ENCODE peak calls at places on chromosomes 13 and 19, in six cellular contexts. A is SK-N-SH, O is K562, P is H1, U is GM12878, F is HepG2. X is an unnamed sample.

GRCh38 chr19:41430907-41431306 is 3.7 kb upstream of the B3GNT8 start:
- DNase-seq in O (no peak), A (no peak), F (no peak), P (no peak), U (no peak), X (no peak)

GRCh38 chr19:39435499-39436349 is at the start of gene RPS16:
- DNase-seq in P (peak), O (peak), U (peak), A (peak), F (peak), X (peak)

GRCh38 chr13:50365300-50365682 is 350.0 kb downstream of the KCNRG start:
- DNase-seq in A (no peak), F (no peak), U (no peak), O (no peak), P (no peak), X (no peak)

GRCh38 chr19:45940515-45940805 is 25.9 kb upstream of the NANOS2 start:
- DNase-seq in F (no peak), O (no peak), P (no peak), A (no peak), U (no peak), X (no peak)

GRCh38 chr19:19488875-19489690 is 26.3 kb downstream of the TSSK6 start:
- DNase-seq in P (peak), A (peak), O (peak), F (peak), U (peak), X (peak)

GRCh38 chr19:22532388-22533310 is 101.5 kb upstream of the ZNF492 start:
- DNase-seq in O (no peak), A (no peak), P (no peak), U (no peak), F (no peak), X (no peak)

GRCh38 chr19:14059093-14059480 is 2.8 kb downstream of the PALM3 start:
- DNase-seq in U (no peak), P (peak), O (peak), F (no peak), A (peak), X (no peak)

GRCh38 chr13:49240017-49240416 is 7.7 kb upstream of the CDADC1 start:
- DNase-seq in P (no peak), O (no peak), A (no peak), F (peak), U (no peak), X (no peak)

GRCh38 chr19:51799998-51800848 is 5.3 kb downstream of the FPR3 start:
- DNase-seq in F (peak), A (no peak), P (no peak), U (no peak), O (peak), X (no peak)

GRCh38 chr19:58563034-58563573 is 4.7 kb upstream of the UBE2M start:
- DNase-seq in P (no peak), F (no peak), A (peak), U (no peak), O (no peak), X (no peak)

GRCh38 chr19:12769689-12770088 is 5.7 kb downstream of the HOOK2 start:
- DNase-seq in A (no peak), O (no peak), U (no peak), P (peak), F (no peak), X (no peak)

GRCh38 chr13:50227356-50227755 is 212.1 kb downstream of the KCNRG start:
- DNase-seq in F (no peak), O (no peak), U (no peak), A (no peak), P (no peak), X (no peak)

DNA sequence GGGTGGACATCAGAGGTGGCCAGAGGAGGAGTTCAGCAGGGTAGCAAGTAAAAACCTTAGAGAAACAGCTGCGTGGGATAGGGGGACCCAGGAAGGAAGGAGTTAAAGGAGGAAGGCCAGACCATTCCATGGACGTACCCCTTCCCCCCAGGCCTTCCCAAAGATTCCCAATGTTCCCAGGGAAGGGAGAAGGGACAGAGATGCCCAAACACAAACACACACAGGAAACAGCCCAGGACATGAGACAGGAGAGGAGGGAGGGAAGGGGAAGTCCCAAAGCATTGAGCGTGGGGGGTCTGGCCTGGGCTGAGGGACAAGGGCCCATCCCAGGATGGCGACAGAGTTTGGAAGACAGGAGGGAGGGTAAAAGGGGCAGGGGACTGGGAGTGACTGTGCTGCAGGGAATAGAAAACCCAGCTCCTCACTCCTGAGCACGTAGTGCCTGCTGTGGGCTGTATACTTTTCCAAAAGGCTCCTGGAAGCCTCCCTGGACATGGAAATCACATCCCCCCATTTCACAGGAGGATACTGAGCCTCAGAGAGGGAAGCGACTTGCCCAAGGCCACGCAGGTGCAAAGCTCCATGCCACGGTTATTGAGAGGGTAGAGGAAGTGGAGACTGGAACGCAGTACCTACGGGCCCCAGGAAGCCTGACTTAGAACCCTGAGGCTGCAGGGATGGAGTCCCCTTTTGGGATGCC is 1.1 kb downstream of the SYDE1 start:
- DNase-seq in P (no peak), O (no peak), F (no peak), U (no peak), A (peak), X (no peak)
- H3K4me3 ChIP-seq in P (peak), O (no peak), F (peak), U (no peak), A (peak), X (no peak)

DNA sequence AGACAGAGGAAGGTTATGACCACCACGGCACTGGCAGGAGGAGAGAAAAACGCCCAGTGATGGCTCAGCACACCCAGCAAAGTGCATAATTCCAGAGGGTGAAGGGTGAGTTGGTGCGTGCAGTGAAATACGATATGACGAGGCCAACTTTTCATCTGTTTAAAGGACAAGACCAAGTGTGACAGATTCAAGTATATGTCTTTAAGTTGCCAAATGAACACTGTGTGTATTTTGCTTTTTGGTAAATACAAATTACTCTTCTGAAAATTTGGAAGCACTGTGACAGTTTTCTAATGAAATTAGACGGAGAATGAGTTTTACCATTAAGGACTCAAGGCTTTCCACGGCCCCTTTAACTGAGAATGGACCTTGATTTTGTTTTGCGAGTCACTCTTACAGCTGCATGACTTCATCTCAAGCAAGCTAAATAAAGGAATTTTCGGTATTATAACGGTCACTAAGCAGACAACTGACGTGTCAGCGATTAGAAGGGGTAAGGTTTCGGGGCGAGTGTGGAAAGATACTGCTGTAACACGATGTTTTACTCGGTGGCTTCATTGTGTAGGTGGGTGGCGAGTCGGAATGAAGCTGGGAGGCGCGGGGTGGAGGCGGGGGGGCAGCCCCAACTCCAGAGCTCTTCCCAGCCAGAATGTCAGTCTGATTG is 22.8 kb downstream of the COL4A2 start:
- DNase-seq in A (no peak), P (no peak), O (no peak), F (no peak), U (no peak), X (no peak)
- H3K27ac ChIP-seq in A (no peak), P (no peak), O (no peak), F (no peak), U (no peak), X (no peak)

DNA sequence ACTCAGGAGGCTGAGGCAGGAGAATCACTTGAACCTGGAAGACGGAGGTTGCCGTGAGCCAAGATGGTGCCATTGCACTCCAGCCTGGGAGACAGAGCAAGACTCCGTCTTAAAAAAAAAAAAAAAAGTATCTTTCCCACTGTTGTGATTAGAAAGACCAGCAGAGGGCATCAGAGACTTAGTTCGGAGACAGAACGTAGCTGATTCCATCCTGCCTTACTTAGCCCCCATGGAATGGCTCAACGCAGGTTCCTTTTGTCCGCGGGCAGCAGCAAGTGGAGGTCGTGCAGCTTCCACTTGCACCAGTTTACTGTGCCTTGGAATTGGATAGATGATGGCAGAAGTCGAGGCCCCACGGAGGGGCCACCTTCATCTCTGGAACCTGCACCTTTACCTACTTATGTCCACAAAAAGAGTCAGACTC is 8.1 kb downstream of the TIMM29 start:
- DNase-seq in F (peak), P (no peak), A (peak), O (peak), U (peak), X (peak)
- TF ChIP-seq GABPA in F (no peak), P (no peak), A (no peak), O (no peak), U (no peak), X (no peak)

DNA sequence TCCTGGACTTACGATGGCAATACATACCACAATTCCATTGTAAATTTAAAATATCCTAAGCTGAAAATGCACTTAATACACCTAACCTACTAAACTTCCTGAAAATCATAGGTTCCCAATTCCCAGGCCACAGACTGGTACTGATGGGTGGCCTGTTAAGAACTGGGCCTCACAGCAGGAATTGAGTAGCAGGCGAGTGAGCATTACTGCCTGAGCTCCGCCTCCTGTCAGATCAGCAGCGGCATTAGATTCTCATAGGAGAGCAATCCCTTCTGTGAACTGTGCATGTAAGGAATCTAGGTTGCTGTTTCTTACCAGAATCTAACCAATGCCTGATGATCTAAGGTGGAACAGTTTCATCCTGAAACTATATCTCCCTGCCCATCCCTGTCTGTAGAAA is 1670.2 kb upstream of the PCDH20 start:
- DNase-seq in O (no peak), F (no peak), A (no peak), U (no peak), P (no peak), X (no peak)
- H3K4me3 ChIP-seq in O (no peak), F (no peak), A (no peak), U (no peak), P (no peak), X (no peak)

DNA sequence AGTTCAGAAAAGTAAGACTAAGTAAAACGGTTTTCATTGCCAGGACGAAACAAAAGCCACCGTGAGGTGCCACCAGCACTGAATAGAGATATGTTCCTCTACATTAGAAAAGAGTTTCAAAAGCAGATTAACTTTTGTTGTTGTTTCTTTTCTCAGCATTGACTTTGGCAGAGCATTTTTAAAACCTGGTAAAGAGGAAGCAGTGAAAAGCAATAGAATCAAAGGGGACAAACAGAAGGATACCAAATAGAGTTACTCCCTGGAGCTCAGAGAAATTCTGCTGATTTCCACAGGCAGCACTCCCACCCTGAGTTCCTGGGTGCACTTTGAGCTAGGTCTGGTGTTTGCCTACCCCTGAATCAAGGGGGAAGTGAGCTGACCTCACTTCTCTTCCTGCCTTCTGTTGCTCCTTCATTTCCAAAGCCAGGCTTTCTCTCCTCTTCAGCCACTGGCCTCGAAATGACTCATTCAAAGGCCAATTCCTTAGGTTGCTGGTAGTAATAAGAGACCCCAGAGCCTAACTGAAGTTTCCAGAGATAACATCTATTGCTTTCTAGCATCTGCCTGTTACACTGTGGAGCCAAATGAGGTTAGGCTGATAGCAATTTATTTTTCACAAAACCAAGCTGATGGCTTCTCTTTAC is 11.3 kb upstream of the ERICH6B start:
- DNase-seq in U (no peak), F (no peak), O (no peak), P (no peak), A (peak), X (no peak)
- H3K27ac ChIP-seq in U (no peak), F (no peak), O (no peak), P (no peak), A (no peak), X (no peak)

DNA sequence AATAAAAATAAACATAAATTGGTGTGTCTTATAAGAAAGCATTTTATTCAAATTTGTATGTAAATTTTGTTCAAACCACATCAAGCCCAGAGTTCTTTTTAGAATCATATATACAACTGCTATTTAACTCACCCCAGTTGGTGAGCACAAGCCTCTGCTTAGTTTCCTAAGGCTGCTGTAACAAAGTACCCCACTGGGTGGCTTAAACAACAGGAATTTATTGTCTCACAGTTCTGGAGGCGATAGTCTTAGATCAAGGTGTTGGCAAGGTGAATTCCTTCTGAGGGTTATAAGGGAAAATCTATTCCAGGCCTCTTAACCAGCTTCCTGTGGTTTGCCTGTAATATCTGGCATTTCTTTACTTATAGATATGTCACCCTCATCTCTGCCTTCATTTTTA is 1133.5 kb downstream of the OLFM4 start:
- DNase-seq in F (no peak), U (no peak), P (no peak), O (no peak), A (no peak), X (no peak)
- TF ChIP-seq GABPA in F (no peak), U (no peak), P (no peak), O (no peak), A (no peak), X (no peak)

DNA sequence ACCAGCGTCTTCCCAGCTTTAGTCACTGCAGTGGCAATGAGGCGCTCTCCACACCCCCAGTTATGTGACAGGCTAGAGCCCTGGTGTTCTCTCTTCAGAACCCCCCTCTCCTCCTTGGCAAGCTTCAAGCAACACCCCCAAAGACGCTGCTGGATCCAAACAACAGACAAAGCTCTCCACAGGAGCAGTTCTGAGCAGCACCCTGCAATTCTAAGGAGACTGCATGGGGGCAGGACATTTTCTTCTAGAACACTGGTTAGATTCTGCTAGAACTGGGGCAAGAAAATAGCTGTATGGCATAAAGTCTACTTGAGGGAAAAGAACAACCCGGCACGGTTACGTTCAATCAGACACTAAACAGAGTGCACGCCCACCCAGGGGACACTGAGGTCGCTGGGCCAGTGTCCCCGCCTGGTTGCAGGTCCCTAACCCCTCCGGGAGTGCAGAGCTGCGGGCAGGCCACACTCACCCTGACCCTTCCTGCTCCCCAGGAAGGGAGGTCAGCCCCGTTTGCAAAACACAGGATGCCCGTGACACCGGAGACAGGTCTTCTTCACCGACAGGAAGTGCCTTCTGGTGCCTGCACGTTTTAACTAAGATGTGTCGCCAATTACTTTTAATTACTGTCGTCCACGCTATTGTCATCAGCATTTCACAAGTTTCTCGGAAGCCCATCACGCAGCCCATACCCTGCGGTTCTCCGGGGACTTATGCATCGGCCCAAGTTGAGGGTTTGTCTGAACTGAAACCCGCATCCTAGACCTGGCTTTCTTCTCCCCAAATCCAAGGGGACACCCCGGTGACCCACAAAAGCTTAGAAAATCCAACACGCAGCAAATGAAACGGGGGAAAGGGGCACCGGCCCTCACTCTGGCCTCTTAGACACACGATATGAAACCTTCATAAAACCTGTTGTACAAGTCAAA is 943 bp downstream of the GJB6 start:
- DNase-seq in P (peak), U (no peak), O (no peak), A (no peak), F (no peak), X (no peak)
- H3K4me3 ChIP-seq in P (peak), U (no peak), O (no peak), A (no peak), F (no peak), X (peak)

GRCh38 chr19:15421136-15421535 is 2.3 kb upstream of the AKAP8L start:
- DNase-seq in A (no peak), O (no peak), U (no peak), F (no peak), P (no peak), X (no peak)

GRCh38 chr19:15417699-15418098 is 1.1 kb downstream of the AKAP8L start:
- DNase-seq in P (no peak), F (no peak), U (no peak), A (no peak), O (no peak), X (no peak)

GRCh38 chr19:15419413-15420025 is 731 bp upstream of the AKAP8L start:
- DNase-seq in P (no peak), A (no peak), O (no peak), U (no peak), F (no peak), X (no peak)

GRCh38 chr19:15418588-15419412 is at the start of gene AKAP8L:
- DNase-seq in U (peak), O (peak), P (peak), A (peak), F (peak), X (peak)

GRCh38 chr19:15418112-15418587 is 638 bp downstream of the AKAP8L start:
- DNase-seq in O (peak), A (peak), F (no peak), U (no peak), P (no peak), X (no peak)
- H3K27ac ChIP-seq in O (peak), A (peak), F (peak), U (peak), P (peak), X (peak)

X was measured in HL-60.